ENCODE peak calls at places on chromosomes 13 and 19, in six cellular contexts. U is NCI-H2081; R is AG04450; I is ureter; K is stimulated activated CD4-positive, alpha-beta T cell treated with anti-CD3 and anti-CD28 coated beads, Interleukin-2, amount 100 ng/mL, for 48 hours; Q is H9. D is an unnamed sample.

GRCh38 chr13:114166381-114167131 is 12.5 kb upstream of the CFAP97D2 start:
- DNase-seq in I (no peak), R (no peak), U (no peak), K (no peak), Q (no peak), D (no peak)

GRCh38 chr19:29724102-29724641 is 9.1 kb upstream of the C19orf12 start:
- DNase-seq in I (no peak), Q (peak), U (no peak), K (no peak), R (no peak), D (peak)

GRCh38 chr19:52679598-52679997 is 41.4 kb upstream of the ZNF83 start:
- DNase-seq in I (no peak), K (no peak), U (no peak), Q (no peak), R (no peak), D (no peak)

GRCh38 chr19:23523863-23524262 is 128.6 kb upstream of the ZNF91 start:
- DNase-seq in K (no peak), Q (no peak), R (no peak), I (no peak), U (no peak), D (no peak)

GRCh38 chr13:95226476-95226875 is 74.8 kb downstream of the ABCC4 start:
- DNase-seq in I (no peak), Q (no peak), U (no peak), K (no peak), R (no peak), D (no peak)

GRCh38 chr19:1007852-1008251 is 7.6 kb downstream of the GRIN3B start:
- DNase-seq in K (no peak), I (no peak), R (no peak), U (no peak), Q (no peak), D (no peak)

GRCh38 chr19:12757544-12758274 is 6.1 kb downstream of the BEST2 start:
- DNase-seq in R (no peak), Q (peak), I (no peak), U (peak), K (peak), D (peak)

GRCh38 chr13:114235697-114236096 is 1.0 kb downstream of the CDC16 start:
- DNase-seq in U (no peak), K (no peak), I (no peak), Q (no peak), R (no peak), D (no peak)

GRCh38 chr13:66128692-66129269 is 1101.4 kb downstream of the PCDH9 start:
- DNase-seq in K (no peak), I (no peak), Q (no peak), R (no peak), U (no peak), D (no peak)

GRCh38 chr19:53394522-53394973 is 401 bp upstream of the ZNF765 start:
- DNase-seq in Q (peak), K (no peak), R (no peak), I (peak), U (no peak), D (peak)

GRCh38 chr13:112897603-112897955 is 71.4 kb upstream of the MCF2L start:
- DNase-seq in R (no peak), U (no peak), I (no peak), K (no peak), Q (no peak), D (no peak)

GRCh38 chr13:104461049-104461448 is 1394.8 kb upstream of the SLC10A2 start:
- DNase-seq in R (no peak), K (no peak), U (no peak), I (no peak), Q (no peak), D (no peak)

GRCh38 chr13:50577806-50578205 is 265.7 kb downstream of the DLEU7 start:
- DNase-seq in Q (no peak), R (no peak), K (no peak), I (no peak), U (no peak), D (no peak)

GRCh38 chr19:45547965-45548609 is 36.5 kb downstream of the OPA3 start:
- DNase-seq in I (no peak), Q (peak), U (no peak), K (no peak), R (no peak), D (peak)

GRCh38 chr19:4609878-4610511 is 29.3 kb upstream of the TNFAIP8L1 start:
- DNase-seq in R (no peak), K (no peak), U (no peak), I (no peak), Q (peak), D (no peak)

GRCh38 chr19:19202707-19203011 is 555 bp downstream of the NR2C2AP start:
- DNase-seq in K (no peak), I (no peak), R (no peak), U (no peak), Q (no peak), D (peak)

GRCh38 chr19:16571283-16571682 is 932 bp downstream of the SLC35E1 start:
- DNase-seq in I (no peak), Q (no peak), R (no peak), U (peak), K (no peak), D (no peak)

GRCh38 chr13:79749985-79750551 is 269.1 kb downstream of the NDFIP2 start:
- DNase-seq in I (no peak), R (peak), Q (peak), U (no peak), K (no peak), D (peak)

GRCh38 chr13:38008636-38009035 is 139.1 kb upstream of the TRPC4 start:
- DNase-seq in Q (no peak), I (no peak), R (no peak), U (no peak), K (no peak), D (no peak)

GRCh38 chr13:114112826-114113322 is 19.5 kb downstream of the RASA3 start:
- DNase-seq in Q (no peak), R (no peak), I (no peak), K (no peak), U (no peak), D (peak)